ENCODE peak calls at places on chromosome 1, in ten cellular contexts. One of them, this sample, is unnamed.

GRCh38 chr1:162319510-162320160 is 57.0 kb downstream of the SPATA46 start:
- DNase-seq in HepG2: no peak
- DNase-seq in prostate gland: peak; percentile 52
- DNase-seq in colonic mucosa: no peak
- DNase-seq in tibial nerve: no peak
- DNase-seq in heart right ventricle: no peak
- DNase-seq in esophagus muscularis mucosa: no peak
- DNase-seq in Panc1: no peak
- DNase-seq in fibroblast of lung: no peak
- DNase-seq in adrenal gland: no peak
- DNase-seq in this sample: no peak

GRCh38 chr1:240099748-240100147 is 8.1 kb downstream of the FMN2 start:
- DNase-seq in HepG2: no peak
- DNase-seq in prostate gland: no peak
- DNase-seq in colonic mucosa: no peak
- DNase-seq in tibial nerve: no peak
- DNase-seq in heart right ventricle: no peak
- DNase-seq in esophagus muscularis mucosa: peak; percentile 55
- DNase-seq in Panc1: no peak
- DNase-seq in fibroblast of lung: no peak
- DNase-seq in adrenal gland: no peak
- DNase-seq in this sample: no peak

GRCh38 chr1:231460614-231461013 is 38.5 kb upstream of the EGLN1 start:
- DNase-seq in HepG2: no peak
- DNase-seq in prostate gland: no peak
- DNase-seq in colonic mucosa: no peak
- DNase-seq in tibial nerve: no peak
- DNase-seq in heart right ventricle: no peak
- DNase-seq in esophagus muscularis mucosa: no peak
- DNase-seq in Panc1: no peak
- DNase-seq in fibroblast of lung: no peak
- DNase-seq in adrenal gland: no peak
- DNase-seq in this sample: no peak

GRCh38 chr1:48697066-48697707 is 79.5 kb downstream of the BEND5 start:
- DNase-seq in HepG2: peak; percentile 21
- DNase-seq in prostate gland: peak; percentile 37
- DNase-seq in colonic mucosa: peak; percentile 66
- DNase-seq in tibial nerve: peak; percentile 60
- DNase-seq in heart right ventricle: peak; percentile 58
- DNase-seq in esophagus muscularis mucosa: no peak
- DNase-seq in Panc1: peak; percentile 30
- DNase-seq in fibroblast of lung: peak; percentile 28
- DNase-seq in adrenal gland: peak; percentile 87
- DNase-seq in this sample: peak; percentile 89

GRCh38 chr1:1200876-1201810 is 5.2 kb downstream of the TNFRSF18 start:
- DNase-seq in HepG2: no peak
- DNase-seq in prostate gland: peak; percentile 30
- DNase-seq in colonic mucosa: peak; percentile 54
- DNase-seq in tibial nerve: no peak
- DNase-seq in heart right ventricle: peak; percentile 56
- DNase-seq in esophagus muscularis mucosa: no peak
- DNase-seq in Panc1: no peak
- DNase-seq in fibroblast of lung: peak; percentile 11
- DNase-seq in adrenal gland: no peak
- DNase-seq in this sample: peak; percentile 58

GRCh38 chr1:19450811-19451564 is 34.4 kb downstream of the CAPZB start:
- DNase-seq in HepG2: no peak
- DNase-seq in prostate gland: peak; percentile 64
- DNase-seq in colonic mucosa: no peak
- DNase-seq in tibial nerve: no peak
- DNase-seq in heart right ventricle: no peak
- DNase-seq in esophagus muscularis mucosa: no peak
- DNase-seq in Panc1: no peak
- DNase-seq in fibroblast of lung: peak; percentile 97
- DNase-seq in adrenal gland: peak; percentile 64
- DNase-seq in this sample: no peak

GRCh38 chr1:240122639-240123604 is 31.2 kb downstream of the FMN2 start:
- DNase-seq in HepG2: peak; percentile 1
- DNase-seq in prostate gland: no peak
- DNase-seq in colonic mucosa: peak; percentile 59
- DNase-seq in tibial nerve: no peak
- DNase-seq in heart right ventricle: no peak
- DNase-seq in esophagus muscularis mucosa: no peak
- DNase-seq in Panc1: no peak
- DNase-seq in fibroblast of lung: peak; percentile 2
- DNase-seq in adrenal gland: peak; percentile 27
- DNase-seq in this sample: no peak

GRCh38 chr1:168687796-168688195 is 41.2 kb downstream of the DPT start:
- DNase-seq in HepG2: peak; percentile 46
- DNase-seq in prostate gland: no peak
- DNase-seq in colonic mucosa: no peak
- DNase-seq in tibial nerve: no peak
- DNase-seq in heart right ventricle: no peak
- DNase-seq in esophagus muscularis mucosa: no peak
- DNase-seq in Panc1: no peak
- DNase-seq in fibroblast of lung: no peak
- DNase-seq in adrenal gland: no peak
- DNase-seq in this sample: peak; percentile 25

GRCh38 chr1:6163973-6164617 is 16.0 kb downstream of the CHD5 start:
- DNase-seq in HepG2: no peak
- DNase-seq in prostate gland: no peak
- DNase-seq in colonic mucosa: no peak
- DNase-seq in tibial nerve: no peak
- DNase-seq in heart right ventricle: no peak
- DNase-seq in esophagus muscularis mucosa: no peak
- DNase-seq in Panc1: no peak
- DNase-seq in fibroblast of lung: no peak
- DNase-seq in adrenal gland: no peak
- DNase-seq in this sample: no peak

GRCh38 chr1:220271706-220272046 is 577 bp downstream of the RAB3GAP2 start:
- DNase-seq in HepG2: no peak
- DNase-seq in prostate gland: no peak
- DNase-seq in colonic mucosa: peak; percentile 23
- DNase-seq in tibial nerve: no peak
- DNase-seq in heart right ventricle: no peak
- DNase-seq in esophagus muscularis mucosa: no peak
- DNase-seq in Panc1: no peak
- DNase-seq in fibroblast of lung: no peak
- DNase-seq in adrenal gland: peak; percentile 37
- DNase-seq in this sample: no peak

GRCh38 chr1:17401841-17402240 is 29.8 kb downstream of the PADI6 start:
- DNase-seq in HepG2: no peak
- DNase-seq in prostate gland: no peak
- DNase-seq in colonic mucosa: no peak
- DNase-seq in tibial nerve: no peak
- DNase-seq in heart right ventricle: no peak
- DNase-seq in esophagus muscularis mucosa: no peak
- DNase-seq in Panc1: no peak
- DNase-seq in fibroblast of lung: no peak
- DNase-seq in adrenal gland: no peak
- DNase-seq in this sample: peak; percentile 77

GRCh38 chr1:8708259-8708658 is 109.2 kb downstream of the RERE start:
- DNase-seq in HepG2: no peak
- DNase-seq in prostate gland: no peak
- DNase-seq in colonic mucosa: no peak
- DNase-seq in tibial nerve: no peak
- DNase-seq in heart right ventricle: no peak
- DNase-seq in esophagus muscularis mucosa: no peak
- DNase-seq in Panc1: no peak
- DNase-seq in fibroblast of lung: no peak
- DNase-seq in adrenal gland: no peak
- DNase-seq in this sample: no peak

GRCh38 chr1:8711873-8712412 is 105.5 kb downstream of the RERE start:
- DNase-seq in HepG2: peak; percentile 91
- DNase-seq in prostate gland: no peak
- DNase-seq in colonic mucosa: no peak
- DNase-seq in tibial nerve: no peak
- DNase-seq in heart right ventricle: no peak
- DNase-seq in esophagus muscularis mucosa: no peak
- DNase-seq in Panc1: no peak
- DNase-seq in fibroblast of lung: no peak
- DNase-seq in adrenal gland: no peak
- DNase-seq in this sample: no peak

GRCh38 chr1:8706995-8707396 is 110.4 kb downstream of the RERE start:
- DNase-seq in HepG2: peak; percentile 54
- DNase-seq in prostate gland: no peak
- DNase-seq in colonic mucosa: no peak
- DNase-seq in tibial nerve: no peak
- DNase-seq in heart right ventricle: no peak
- DNase-seq in esophagus muscularis mucosa: no peak
- DNase-seq in Panc1: no peak
- DNase-seq in fibroblast of lung: peak; percentile 19
- DNase-seq in adrenal gland: no peak
- DNase-seq in this sample: peak; percentile 57

GRCh38 chr1:8712413-8713229 is 104.8 kb downstream of the RERE start:
- DNase-seq in HepG2: peak; percentile 87
- DNase-seq in prostate gland: no peak
- DNase-seq in colonic mucosa: no peak
- DNase-seq in tibial nerve: no peak
- DNase-seq in heart right ventricle: no peak
- DNase-seq in esophagus muscularis mucosa: no peak
- DNase-seq in Panc1: peak; percentile 73
- DNase-seq in fibroblast of lung: peak; percentile 89
- DNase-seq in adrenal gland: no peak
- DNase-seq in this sample: no peak

GRCh38 chr1:8711161-8711560 is 106.3 kb downstream of the RERE start:
- DNase-seq in HepG2: no peak
- DNase-seq in prostate gland: no peak
- DNase-seq in colonic mucosa: no peak
- DNase-seq in tibial nerve: no peak
- DNase-seq in heart right ventricle: no peak
- DNase-seq in esophagus muscularis mucosa: no peak
- DNase-seq in Panc1: no peak
- DNase-seq in fibroblast of lung: no peak
- DNase-seq in adrenal gland: no peak
- DNase-seq in this sample: no peak
- H3K27ac ChIP-seq in HepG2: peak overlapping the region; percentile 81
- H3K27ac ChIP-seq in prostate gland: no peak overlapping the region
- H3K27ac ChIP-seq in colonic mucosa: no peak overlapping the region
- H3K27ac ChIP-seq in tibial nerve: peak overlapping the region; percentile 71
- H3K27ac ChIP-seq in heart right ventricle: no peak overlapping the region
- H3K27ac ChIP-seq in esophagus muscularis mucosa: peak overlapping the region; percentile 72
- H3K27ac ChIP-seq in Panc1: peak overlapping the region; percentile 94
- H3K27ac ChIP-seq in fibroblast of lung: peak overlapping the region; percentile 82
- H3K27ac ChIP-seq in adrenal gland: peak overlapping the region; percentile 78
- H3K27ac ChIP-seq in this sample: no peak overlapping the region

DNA sequence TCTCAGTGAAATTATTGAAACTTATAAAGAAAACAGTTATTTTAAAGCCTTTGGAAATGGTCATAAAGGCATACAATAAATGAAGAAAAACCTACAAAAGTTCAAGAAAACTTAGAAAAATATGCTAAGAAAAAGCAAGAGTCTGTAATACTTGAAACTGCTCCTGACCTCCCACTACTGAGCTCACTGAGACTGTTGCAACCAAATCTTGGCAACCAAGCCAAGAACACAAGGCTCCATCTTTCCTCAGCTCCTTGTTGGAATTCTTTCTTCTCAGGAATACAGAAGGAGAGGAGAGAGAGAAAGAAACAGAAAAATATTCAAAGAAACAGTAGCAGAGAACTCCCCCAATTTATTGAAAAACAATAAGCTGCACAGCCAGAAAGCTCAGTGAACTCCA is 160.5 kb downstream of the RASAL2 start:
- DNase-seq in HepG2: no peak
- DNase-seq in prostate gland: no peak
- DNase-seq in colonic mucosa: no peak
- DNase-seq in tibial nerve: no peak
- DNase-seq in heart right ventricle: no peak
- DNase-seq in esophagus muscularis mucosa: no peak
- DNase-seq in Panc1: no peak
- DNase-seq in fibroblast of lung: peak; percentile 47
- DNase-seq in adrenal gland: no peak
- DNase-seq in this sample: no peak
- H3K4me3 ChIP-seq in HepG2: no peak overlapping the region
- H3K4me3 ChIP-seq in prostate gland: no peak overlapping the region
- H3K4me3 ChIP-seq in colonic mucosa: no peak overlapping the region
- H3K4me3 ChIP-seq in tibial nerve: no peak overlapping the region
- H3K4me3 ChIP-seq in heart right ventricle: no peak overlapping the region
- H3K4me3 ChIP-seq in esophagus muscularis mucosa: no peak overlapping the region
- H3K4me3 ChIP-seq in Panc1: no peak overlapping the region
- H3K4me3 ChIP-seq in fibroblast of lung: no peak overlapping the region
- H3K4me3 ChIP-seq in adrenal gland: no peak overlapping the region
- H3K4me3 ChIP-seq in this sample: no peak overlapping the region

DNA sequence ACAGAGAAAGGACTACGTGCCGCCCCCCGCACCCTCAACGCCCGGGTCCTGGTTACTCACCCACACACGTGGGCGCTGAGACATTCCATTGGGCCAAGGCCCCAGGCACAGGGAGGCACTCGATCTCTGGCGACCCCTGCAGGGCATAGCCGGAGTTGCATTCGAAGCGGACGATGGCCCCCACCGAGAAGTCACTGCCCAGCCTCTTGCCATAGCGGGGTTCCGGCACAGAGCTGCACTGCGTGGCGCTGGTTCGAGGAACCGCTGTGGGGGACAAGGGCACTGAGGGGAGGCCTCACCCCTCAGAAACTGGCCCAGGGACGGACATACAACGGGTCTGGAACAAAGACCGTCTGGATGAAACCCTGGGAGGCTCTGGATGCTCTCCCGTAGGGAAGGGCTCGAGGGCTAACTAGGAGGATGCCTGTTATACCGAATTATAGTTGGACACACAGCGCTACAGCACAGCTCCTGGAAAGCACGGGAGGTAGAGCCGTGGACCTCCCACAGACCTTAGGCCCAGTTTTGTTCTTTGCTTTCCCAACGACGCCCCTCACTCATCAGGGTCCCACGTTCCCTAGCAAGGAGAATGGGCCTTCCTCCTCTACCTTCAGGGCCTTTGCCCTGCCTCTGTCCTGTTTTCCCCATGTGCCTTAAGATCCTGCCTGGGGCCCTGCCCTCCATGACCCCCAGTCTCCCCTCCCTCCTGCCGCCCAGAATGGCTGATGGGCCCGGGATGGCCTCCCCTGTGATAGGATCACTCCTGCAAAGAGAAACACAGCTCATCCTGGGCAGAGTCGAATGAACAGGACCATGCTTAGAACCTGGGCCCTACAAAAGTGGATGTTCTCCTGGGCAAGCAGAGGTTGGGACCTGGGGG is 152.8 kb downstream of the ZSCAN20 start:
- DNase-seq in HepG2: peak; percentile 3
- DNase-seq in prostate gland: no peak
- DNase-seq in colonic mucosa: no peak
- DNase-seq in tibial nerve: no peak
- DNase-seq in heart right ventricle: no peak
- DNase-seq in esophagus muscularis mucosa: no peak
- DNase-seq in Panc1: no peak
- DNase-seq in fibroblast of lung: no peak
- DNase-seq in adrenal gland: no peak
- DNase-seq in this sample: peak; percentile 36
- TF ChIP-seq CTCF in HepG2: peak; percentile 67
- TF ChIP-seq CTCF in prostate gland: no peak
- TF ChIP-seq CTCF in colonic mucosa: no peak
- TF ChIP-seq CTCF in tibial nerve: no peak
- TF ChIP-seq CTCF in heart right ventricle: peak; percentile 30
- TF ChIP-seq CTCF in esophagus muscularis mucosa: no peak
- TF ChIP-seq CTCF in Panc1: peak; percentile 75
- TF ChIP-seq CTCF in fibroblast of lung: peak; percentile 24
- TF ChIP-seq CTCF in adrenal gland: no peak
- TF ChIP-seq CTCF in this sample: peak; percentile 89

DNA sequence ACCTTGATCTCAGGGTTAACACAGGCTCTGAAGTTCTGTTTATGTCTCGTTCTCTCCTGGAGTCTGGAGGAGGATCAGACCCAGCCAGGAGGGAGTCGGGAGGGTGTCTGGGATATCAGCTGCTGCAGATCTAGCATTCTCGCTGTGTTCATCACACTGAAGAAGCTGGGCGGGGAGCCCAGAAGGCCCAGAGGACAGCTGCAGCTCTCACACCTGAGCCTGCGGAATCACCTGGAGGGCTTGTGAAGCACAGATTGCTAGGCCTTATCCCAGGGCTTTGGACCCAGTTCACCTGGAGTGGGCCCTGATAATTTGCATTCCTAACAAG is 19.4 kb downstream of the ABCA4 start:
- DNase-seq in HepG2: no peak
- DNase-seq in prostate gland: peak; percentile 57
- DNase-seq in colonic mucosa: no peak
- DNase-seq in tibial nerve: no peak
- DNase-seq in heart right ventricle: no peak
- DNase-seq in esophagus muscularis mucosa: no peak
- DNase-seq in Panc1: no peak
- DNase-seq in fibroblast of lung: no peak
- DNase-seq in adrenal gland: no peak
- DNase-seq in this sample: no peak
- H3K27ac ChIP-seq in HepG2: no peak overlapping the region
- H3K27ac ChIP-seq in prostate gland: peak overlapping the region; percentile 36
- H3K27ac ChIP-seq in colonic mucosa: no peak overlapping the region
- H3K27ac ChIP-seq in tibial nerve: no peak overlapping the region
- H3K27ac ChIP-seq in heart right ventricle: no peak overlapping the region
- H3K27ac ChIP-seq in esophagus muscularis mucosa: no peak overlapping the region
- H3K27ac ChIP-seq in Panc1: peak overlapping the region; percentile 77
- H3K27ac ChIP-seq in fibroblast of lung: no peak overlapping the region
- H3K27ac ChIP-seq in adrenal gland: no peak overlapping the region
- H3K27ac ChIP-seq in this sample: no peak overlapping the region

This sample was measured in WERI-Rb-1.